ENCODE peak calls at places on chromosomes 2 and 18, in eight cellular contexts. One of them, this sample, is unnamed.

GRCh38 chr2:58553937-58554336 is 312.8 kb upstream of the FANCL start:
- DNase-seq in IMR-90: no peak
- DNase-seq in activated naive CD8-positive, alpha-beta T cell treated with anti-CD3 and anti-CD28 coated beads for 36 hours: no peak
- DNase-seq in activated naive CD4-positive, alpha-beta T cell treated with anti-CD3 and anti-CD28 coated beads for 36 hours: peak
- DNase-seq in stimulated activated naive CD4-positive, alpha-beta T cell: no peak
- DNase-seq in NCI-H524: no peak
- DNase-seq in A172: no peak
- DNase-seq in NCI-H1105 treated with DMSO at 0.1 percent for 48 hours: no peak
- DNase-seq in this sample: no peak

GRCh38 chr2:218003994-218004419 is 1.2 kb upstream of the TNS1 start:
- DNase-seq in activated naive CD8-positive, alpha-beta T cell treated with anti-CD3 and anti-CD28 coated beads for 36 hours: no peak
- DNase-seq in IMR-90: peak
- DNase-seq in A172: no peak
- DNase-seq in NCI-H1105 treated with DMSO at 0.1 percent for 48 hours: no peak
- DNase-seq in stimulated activated naive CD4-positive, alpha-beta T cell: no peak
- DNase-seq in activated naive CD4-positive, alpha-beta T cell treated with anti-CD3 and anti-CD28 coated beads for 36 hours: no peak
- DNase-seq in NCI-H524: no peak
- DNase-seq in this sample: no peak

GRCh38 chr2:99695856-99696255 is 206.0 kb upstream of the REV1 start:
- DNase-seq in NCI-H1105 treated with DMSO at 0.1 percent for 48 hours: no peak
- DNase-seq in stimulated activated naive CD4-positive, alpha-beta T cell: no peak
- DNase-seq in IMR-90: no peak
- DNase-seq in NCI-H524: no peak
- DNase-seq in A172: no peak
- DNase-seq in activated naive CD8-positive, alpha-beta T cell treated with anti-CD3 and anti-CD28 coated beads for 36 hours: no peak
- DNase-seq in activated naive CD4-positive, alpha-beta T cell treated with anti-CD3 and anti-CD28 coated beads for 36 hours: no peak
- DNase-seq in this sample: no peak

GRCh38 chr2:218270721-218271486 is 585 bp downstream of the PNKD start:
- DNase-seq in activated naive CD8-positive, alpha-beta T cell treated with anti-CD3 and anti-CD28 coated beads for 36 hours: no peak
- DNase-seq in A172: no peak
- DNase-seq in stimulated activated naive CD4-positive, alpha-beta T cell: no peak
- DNase-seq in NCI-H524: no peak
- DNase-seq in NCI-H1105 treated with DMSO at 0.1 percent for 48 hours: no peak
- DNase-seq in IMR-90: no peak
- DNase-seq in activated naive CD4-positive, alpha-beta T cell treated with anti-CD3 and anti-CD28 coated beads for 36 hours: peak
- DNase-seq in this sample: no peak

GRCh38 chr2:162125138-162125537 is 26.9 kb downstream of the GCG start:
- DNase-seq in activated naive CD4-positive, alpha-beta T cell treated with anti-CD3 and anti-CD28 coated beads for 36 hours: no peak
- DNase-seq in IMR-90: peak
- DNase-seq in activated naive CD8-positive, alpha-beta T cell treated with anti-CD3 and anti-CD28 coated beads for 36 hours: no peak
- DNase-seq in stimulated activated naive CD4-positive, alpha-beta T cell: no peak
- DNase-seq in NCI-H1105 treated with DMSO at 0.1 percent for 48 hours: no peak
- DNase-seq in A172: no peak
- DNase-seq in NCI-H524: no peak
- DNase-seq in this sample: no peak

GRCh38 chr2:101545940-101546339 is 71.0 kb upstream of the RFX8 start:
- DNase-seq in NCI-H524: no peak
- DNase-seq in stimulated activated naive CD4-positive, alpha-beta T cell: no peak
- DNase-seq in NCI-H1105 treated with DMSO at 0.1 percent for 48 hours: no peak
- DNase-seq in activated naive CD4-positive, alpha-beta T cell treated with anti-CD3 and anti-CD28 coated beads for 36 hours: no peak
- DNase-seq in IMR-90: no peak
- DNase-seq in A172: no peak
- DNase-seq in activated naive CD8-positive, alpha-beta T cell treated with anti-CD3 and anti-CD28 coated beads for 36 hours: no peak
- DNase-seq in this sample: no peak

GRCh38 chr2:176099159-176099736 is 347 bp upstream of the HOXD12 start:
- DNase-seq in A172: no peak
- DNase-seq in IMR-90: no peak
- DNase-seq in activated naive CD8-positive, alpha-beta T cell treated with anti-CD3 and anti-CD28 coated beads for 36 hours: no peak
- DNase-seq in activated naive CD4-positive, alpha-beta T cell treated with anti-CD3 and anti-CD28 coated beads for 36 hours: no peak
- DNase-seq in NCI-H524: no peak
- DNase-seq in NCI-H1105 treated with DMSO at 0.1 percent for 48 hours: no peak
- DNase-seq in stimulated activated naive CD4-positive, alpha-beta T cell: no peak
- DNase-seq in this sample: no peak

GRCh38 chr2:223214721-223215120 is 162.7 kb downstream of the KCNE4 start:
- DNase-seq in activated naive CD8-positive, alpha-beta T cell treated with anti-CD3 and anti-CD28 coated beads for 36 hours: no peak
- DNase-seq in IMR-90: no peak
- DNase-seq in NCI-H1105 treated with DMSO at 0.1 percent for 48 hours: no peak
- DNase-seq in NCI-H524: no peak
- DNase-seq in activated naive CD4-positive, alpha-beta T cell treated with anti-CD3 and anti-CD28 coated beads for 36 hours: no peak
- DNase-seq in stimulated activated naive CD4-positive, alpha-beta T cell: no peak
- DNase-seq in A172: no peak
- DNase-seq in this sample: no peak

GRCh38 chr2:24508878-24509277 is 17.8 kb downstream of the NCOA1 start:
- DNase-seq in A172: no peak
- DNase-seq in activated naive CD4-positive, alpha-beta T cell treated with anti-CD3 and anti-CD28 coated beads for 36 hours: no peak
- DNase-seq in NCI-H1105 treated with DMSO at 0.1 percent for 48 hours: no peak
- DNase-seq in stimulated activated naive CD4-positive, alpha-beta T cell: no peak
- DNase-seq in NCI-H524: no peak
- DNase-seq in activated naive CD8-positive, alpha-beta T cell treated with anti-CD3 and anti-CD28 coated beads for 36 hours: no peak
- DNase-seq in IMR-90: no peak
- DNase-seq in this sample: no peak

GRCh38 chr2:16218651-16219050 is 278.3 kb downstream of the MYCN start:
- DNase-seq in A172: no peak
- DNase-seq in NCI-H1105 treated with DMSO at 0.1 percent for 48 hours: no peak
- DNase-seq in stimulated activated naive CD4-positive, alpha-beta T cell: no peak
- DNase-seq in IMR-90: no peak
- DNase-seq in activated naive CD4-positive, alpha-beta T cell treated with anti-CD3 and anti-CD28 coated beads for 36 hours: peak
- DNase-seq in NCI-H524: peak
- DNase-seq in activated naive CD8-positive, alpha-beta T cell treated with anti-CD3 and anti-CD28 coated beads for 36 hours: no peak
- DNase-seq in this sample: no peak

GRCh38 chr2:128549646-128550260 is 231.1 kb upstream of the HS6ST1 start:
- DNase-seq in IMR-90: no peak
- DNase-seq in stimulated activated naive CD4-positive, alpha-beta T cell: no peak
- DNase-seq in NCI-H1105 treated with DMSO at 0.1 percent for 48 hours: no peak
- DNase-seq in NCI-H524: no peak
- DNase-seq in activated naive CD4-positive, alpha-beta T cell treated with anti-CD3 and anti-CD28 coated beads for 36 hours: no peak
- DNase-seq in activated naive CD8-positive, alpha-beta T cell treated with anti-CD3 and anti-CD28 coated beads for 36 hours: no peak
- DNase-seq in A172: no peak
- DNase-seq in this sample: no peak

GRCh38 chr2:146363731-146364130 is 1481.1 kb upstream of the ACVR2A start:
- DNase-seq in IMR-90: peak
- DNase-seq in NCI-H1105 treated with DMSO at 0.1 percent for 48 hours: no peak
- DNase-seq in A172: no peak
- DNase-seq in activated naive CD4-positive, alpha-beta T cell treated with anti-CD3 and anti-CD28 coated beads for 36 hours: no peak
- DNase-seq in activated naive CD8-positive, alpha-beta T cell treated with anti-CD3 and anti-CD28 coated beads for 36 hours: no peak
- DNase-seq in NCI-H524: no peak
- DNase-seq in stimulated activated naive CD4-positive, alpha-beta T cell: no peak
- DNase-seq in this sample: no peak

GRCh38 chr2:200177971-200178911 is 128.3 kb upstream of the SPATS2L start:
- DNase-seq in activated naive CD4-positive, alpha-beta T cell treated with anti-CD3 and anti-CD28 coated beads for 36 hours: no peak
- DNase-seq in A172: peak
- DNase-seq in activated naive CD8-positive, alpha-beta T cell treated with anti-CD3 and anti-CD28 coated beads for 36 hours: no peak
- DNase-seq in IMR-90: peak
- DNase-seq in NCI-H1105 treated with DMSO at 0.1 percent for 48 hours: no peak
- DNase-seq in NCI-H524: peak
- DNase-seq in stimulated activated naive CD4-positive, alpha-beta T cell: no peak
- DNase-seq in this sample: no peak

GRCh38 chr18:64966667-64967066 is 784.1 kb upstream of the CDH7 start:
- DNase-seq in NCI-H524: peak
- DNase-seq in activated naive CD4-positive, alpha-beta T cell treated with anti-CD3 and anti-CD28 coated beads for 36 hours: no peak
- DNase-seq in IMR-90: no peak
- DNase-seq in NCI-H1105 treated with DMSO at 0.1 percent for 48 hours: peak
- DNase-seq in activated naive CD8-positive, alpha-beta T cell treated with anti-CD3 and anti-CD28 coated beads for 36 hours: no peak
- DNase-seq in stimulated activated naive CD4-positive, alpha-beta T cell: no peak
- DNase-seq in A172: peak
- DNase-seq in this sample: no peak

GRCh38 chr2:241561811-241562210 is 3.3 kb downstream of the BOK start:
- DNase-seq in IMR-90: peak
- DNase-seq in NCI-H1105 treated with DMSO at 0.1 percent for 48 hours: no peak
- DNase-seq in activated naive CD4-positive, alpha-beta T cell treated with anti-CD3 and anti-CD28 coated beads for 36 hours: no peak
- DNase-seq in stimulated activated naive CD4-positive, alpha-beta T cell: no peak
- DNase-seq in A172: peak
- DNase-seq in NCI-H524: no peak
- DNase-seq in activated naive CD8-positive, alpha-beta T cell treated with anti-CD3 and anti-CD28 coated beads for 36 hours: no peak
- DNase-seq in this sample: no peak

GRCh38 chr18:74567805-74568204 is 29.9 kb upstream of the ZNF407 start:
- DNase-seq in A172: no peak
- DNase-seq in activated naive CD4-positive, alpha-beta T cell treated with anti-CD3 and anti-CD28 coated beads for 36 hours: peak
- DNase-seq in NCI-H1105 treated with DMSO at 0.1 percent for 48 hours: no peak
- DNase-seq in NCI-H524: no peak
- DNase-seq in IMR-90: no peak
- DNase-seq in activated naive CD8-positive, alpha-beta T cell treated with anti-CD3 and anti-CD28 coated beads for 36 hours: no peak
- DNase-seq in stimulated activated naive CD4-positive, alpha-beta T cell: no peak
- DNase-seq in this sample: no peak

GRCh38 chr2:108615480-108616090 is 81.3 kb downstream of the LIMS1 start:
- DNase-seq in A172: no peak
- DNase-seq in NCI-H1105 treated with DMSO at 0.1 percent for 48 hours: no peak
- DNase-seq in IMR-90: no peak
- DNase-seq in activated naive CD8-positive, alpha-beta T cell treated with anti-CD3 and anti-CD28 coated beads for 36 hours: no peak
- DNase-seq in NCI-H524: no peak
- DNase-seq in activated naive CD4-positive, alpha-beta T cell treated with anti-CD3 and anti-CD28 coated beads for 36 hours: no peak
- DNase-seq in stimulated activated naive CD4-positive, alpha-beta T cell: no peak
- DNase-seq in this sample: no peak

GRCh38 chr2:102442967-102443828 is 20.2 kb downstream of the IL18RAP start:
- DNase-seq in stimulated activated naive CD4-positive, alpha-beta T cell: peak
- DNase-seq in IMR-90: peak
- DNase-seq in NCI-H1105 treated with DMSO at 0.1 percent for 48 hours: no peak
- DNase-seq in NCI-H524: no peak
- DNase-seq in activated naive CD8-positive, alpha-beta T cell treated with anti-CD3 and anti-CD28 coated beads for 36 hours: peak
- DNase-seq in activated naive CD4-positive, alpha-beta T cell treated with anti-CD3 and anti-CD28 coated beads for 36 hours: peak
- DNase-seq in A172: peak
- DNase-seq in this sample: no peak

GRCh38 chr18:51290864-51291263 is 93.4 kb upstream of the MEX3C start:
- DNase-seq in NCI-H524: no peak
- DNase-seq in stimulated activated naive CD4-positive, alpha-beta T cell: no peak
- DNase-seq in activated naive CD4-positive, alpha-beta T cell treated with anti-CD3 and anti-CD28 coated beads for 36 hours: no peak
- DNase-seq in NCI-H1105 treated with DMSO at 0.1 percent for 48 hours: no peak
- DNase-seq in A172: no peak
- DNase-seq in activated naive CD8-positive, alpha-beta T cell treated with anti-CD3 and anti-CD28 coated beads for 36 hours: no peak
- DNase-seq in IMR-90: no peak
- DNase-seq in this sample: no peak

GRCh38 chr18:45365835-45366234 is 249.4 kb upstream of the SLC14A2 start:
- DNase-seq in stimulated activated naive CD4-positive, alpha-beta T cell: no peak
- DNase-seq in IMR-90: no peak
- DNase-seq in activated naive CD4-positive, alpha-beta T cell treated with anti-CD3 and anti-CD28 coated beads for 36 hours: no peak
- DNase-seq in A172: no peak
- DNase-seq in NCI-H1105 treated with DMSO at 0.1 percent for 48 hours: no peak
- DNase-seq in activated naive CD8-positive, alpha-beta T cell treated with anti-CD3 and anti-CD28 coated beads for 36 hours: no peak
- DNase-seq in NCI-H524: no peak
- DNase-seq in this sample: no peak

GRCh38 chr2:3659447-3660432 is 1.7 kb downstream of the ALLC start:
- DNase-seq in IMR-90: peak
- DNase-seq in NCI-H1105 treated with DMSO at 0.1 percent for 48 hours: no peak
- DNase-seq in activated naive CD8-positive, alpha-beta T cell treated with anti-CD3 and anti-CD28 coated beads for 36 hours: no peak
- DNase-seq in stimulated activated naive CD4-positive, alpha-beta T cell: no peak
- DNase-seq in A172: no peak
- DNase-seq in activated naive CD4-positive, alpha-beta T cell treated with anti-CD3 and anti-CD28 coated beads for 36 hours: no peak
- DNase-seq in NCI-H524: no peak
- DNase-seq in this sample: no peak

GRCh38 chr2:12296915-12297314 is 419.8 kb upstream of the TRIB2 start:
- DNase-seq in IMR-90: no peak
- DNase-seq in NCI-H1105 treated with DMSO at 0.1 percent for 48 hours: no peak
- DNase-seq in stimulated activated naive CD4-positive, alpha-beta T cell: no peak
- DNase-seq in activated naive CD8-positive, alpha-beta T cell treated with anti-CD3 and anti-CD28 coated beads for 36 hours: no peak
- DNase-seq in activated naive CD4-positive, alpha-beta T cell treated with anti-CD3 and anti-CD28 coated beads for 36 hours: no peak
- DNase-seq in NCI-H524: no peak
- DNase-seq in A172: no peak
- DNase-seq in this sample: no peak

GRCh38 chr2:174691203-174691779 is 73.0 kb downstream of the CHRNA1 start:
- DNase-seq in A172: no peak
- DNase-seq in NCI-H524: no peak
- DNase-seq in activated naive CD8-positive, alpha-beta T cell treated with anti-CD3 and anti-CD28 coated beads for 36 hours: no peak
- DNase-seq in NCI-H1105 treated with DMSO at 0.1 percent for 48 hours: no peak
- DNase-seq in activated naive CD4-positive, alpha-beta T cell treated with anti-CD3 and anti-CD28 coated beads for 36 hours: no peak
- DNase-seq in IMR-90: no peak
- DNase-seq in stimulated activated naive CD4-positive, alpha-beta T cell: no peak
- DNase-seq in this sample: no peak

GRCh38 chr2:323035-323434 is 35.1 kb upstream of the ALKAL2 start:
- DNase-seq in A172: no peak
- DNase-seq in NCI-H524: no peak
- DNase-seq in NCI-H1105 treated with DMSO at 0.1 percent for 48 hours: no peak
- DNase-seq in activated naive CD8-positive, alpha-beta T cell treated with anti-CD3 and anti-CD28 coated beads for 36 hours: no peak
- DNase-seq in stimulated activated naive CD4-positive, alpha-beta T cell: no peak
- DNase-seq in IMR-90: no peak
- DNase-seq in activated naive CD4-positive, alpha-beta T cell treated with anti-CD3 and anti-CD28 coated beads for 36 hours: no peak
- DNase-seq in this sample: no peak

GRCh38 chr18:3014501-3015202 is 1.7 kb upstream of the LPIN2 start:
- DNase-seq in activated naive CD8-positive, alpha-beta T cell treated with anti-CD3 and anti-CD28 coated beads for 36 hours: no peak
- DNase-seq in NCI-H1105 treated with DMSO at 0.1 percent for 48 hours: no peak
- DNase-seq in stimulated activated naive CD4-positive, alpha-beta T cell: no peak
- DNase-seq in A172: no peak
- DNase-seq in activated naive CD4-positive, alpha-beta T cell treated with anti-CD3 and anti-CD28 coated beads for 36 hours: no peak
- DNase-seq in IMR-90: no peak
- DNase-seq in NCI-H524: no peak
- DNase-seq in this sample: no peak

GRCh38 chr2:223930002-223930976 is 14.8 kb downstream of the WDFY1 start:
- DNase-seq in NCI-H1105 treated with DMSO at 0.1 percent for 48 hours: no peak
- DNase-seq in NCI-H524: no peak
- DNase-seq in stimulated activated naive CD4-positive, alpha-beta T cell: no peak
- DNase-seq in A172: no peak
- DNase-seq in IMR-90: peak
- DNase-seq in activated naive CD4-positive, alpha-beta T cell treated with anti-CD3 and anti-CD28 coated beads for 36 hours: no peak
- DNase-seq in activated naive CD8-positive, alpha-beta T cell treated with anti-CD3 and anti-CD28 coated beads for 36 hours: no peak
- DNase-seq in this sample: no peak

GRCh38 chr2:38380397-38381130 is 3.5 kb upstream of the ATL2 start:
- DNase-seq in IMR-90: no peak
- DNase-seq in activated naive CD8-positive, alpha-beta T cell treated with anti-CD3 and anti-CD28 coated beads for 36 hours: no peak
- DNase-seq in stimulated activated naive CD4-positive, alpha-beta T cell: peak
- DNase-seq in NCI-H1105 treated with DMSO at 0.1 percent for 48 hours: no peak
- DNase-seq in A172: no peak
- DNase-seq in activated naive CD4-positive, alpha-beta T cell treated with anti-CD3 and anti-CD28 coated beads for 36 hours: no peak
- DNase-seq in NCI-H524: no peak
- DNase-seq in this sample: no peak

GRCh38 chr2:207235621-207236020 is 69.9 kb upstream of the KLF7 start:
- DNase-seq in NCI-H524: no peak
- DNase-seq in IMR-90: no peak
- DNase-seq in activated naive CD4-positive, alpha-beta T cell treated with anti-CD3 and anti-CD28 coated beads for 36 hours: no peak
- DNase-seq in activated naive CD8-positive, alpha-beta T cell treated with anti-CD3 and anti-CD28 coated beads for 36 hours: no peak
- DNase-seq in NCI-H1105 treated with DMSO at 0.1 percent for 48 hours: no peak
- DNase-seq in A172: no peak
- DNase-seq in stimulated activated naive CD4-positive, alpha-beta T cell: no peak
- DNase-seq in this sample: no peak

GRCh38 chr2:237731663-237732062 is 66.9 kb upstream of the RBM44 start:
- DNase-seq in activated naive CD8-positive, alpha-beta T cell treated with anti-CD3 and anti-CD28 coated beads for 36 hours: peak
- DNase-seq in activated naive CD4-positive, alpha-beta T cell treated with anti-CD3 and anti-CD28 coated beads for 36 hours: peak
- DNase-seq in IMR-90: peak
- DNase-seq in A172: peak
- DNase-seq in stimulated activated naive CD4-positive, alpha-beta T cell: no peak
- DNase-seq in NCI-H1105 treated with DMSO at 0.1 percent for 48 hours: no peak
- DNase-seq in NCI-H524: no peak
- DNase-seq in this sample: no peak

GRCh38 chr2:239830718-239831271 is 194.3 kb downstream of the NDUFA10 start:
- DNase-seq in activated naive CD8-positive, alpha-beta T cell treated with anti-CD3 and anti-CD28 coated beads for 36 hours: no peak
- DNase-seq in stimulated activated naive CD4-positive, alpha-beta T cell: no peak
- DNase-seq in NCI-H1105 treated with DMSO at 0.1 percent for 48 hours: no peak
- DNase-seq in A172: no peak
- DNase-seq in activated naive CD4-positive, alpha-beta T cell treated with anti-CD3 and anti-CD28 coated beads for 36 hours: no peak
- DNase-seq in NCI-H524: no peak
- DNase-seq in IMR-90: no peak
- DNase-seq in this sample: no peak

GRCh38 chr2:234795974-234796690 is 155.7 kb upstream of the SH3BP4 start:
- DNase-seq in IMR-90: no peak
- DNase-seq in A172: no peak
- DNase-seq in NCI-H1105 treated with DMSO at 0.1 percent for 48 hours: no peak
- DNase-seq in activated naive CD8-positive, alpha-beta T cell treated with anti-CD3 and anti-CD28 coated beads for 36 hours: no peak
- DNase-seq in stimulated activated naive CD4-positive, alpha-beta T cell: no peak
- DNase-seq in NCI-H524: no peak
- DNase-seq in activated naive CD4-positive, alpha-beta T cell treated with anti-CD3 and anti-CD28 coated beads for 36 hours: no peak
- DNase-seq in this sample: no peak

GRCh38 chr2:73877071-73877802 is 15.6 kb upstream of the ACTG2 start:
- DNase-seq in IMR-90: no peak
- DNase-seq in NCI-H524: no peak
- DNase-seq in stimulated activated naive CD4-positive, alpha-beta T cell: no peak
- DNase-seq in activated naive CD8-positive, alpha-beta T cell treated with anti-CD3 and anti-CD28 coated beads for 36 hours: no peak
- DNase-seq in A172: no peak
- DNase-seq in NCI-H1105 treated with DMSO at 0.1 percent for 48 hours: no peak
- DNase-seq in activated naive CD4-positive, alpha-beta T cell treated with anti-CD3 and anti-CD28 coated beads for 36 hours: no peak
- DNase-seq in this sample: no peak